ENCODE peak calls at places on chromosomes 2 and 18, in seven cellular contexts. J, Z, Y, D, O, C and Q are unnamed samples.

GRCh38 chr2:97758131-97758705 is 44.8 kb downstream of the ZAP70 start:
- DNase-seq in Y (peak), D (no peak), C (no peak), Z (peak), O (no peak), J (no peak), Q (no peak)

GRCh38 chr2:45331034-45331786 is 279.9 kb downstream of the SRBD1 start:
- DNase-seq in J (no peak), C (no peak), Y (no peak), Z (no peak), O (peak), D (peak), Q (no peak)

GRCh38 chr18:7172611-7173010 is 55.0 kb upstream of the LAMA1 start:
- DNase-seq in Y (peak), O (no peak), J (no peak), D (no peak), Z (peak), C (no peak), Q (no peak)

GRCh38 chr2:217650716-217651360 is 352.0 kb downstream of the TNS1 start:
- DNase-seq in Y (peak), D (peak), Z (peak), O (peak), C (peak), J (peak), Q (no peak)

GRCh38 chr2:186328848-186329247 is 157.2 kb upstream of the ZC3H15 start:
- DNase-seq in Z (no peak), D (no peak), Y (no peak), C (no peak), J (no peak), O (no peak), Q (no peak)

GRCh38 chr2:176675557-176676256 is 406.5 kb downstream of the MTX2 start:
- DNase-seq in Y (no peak), D (no peak), O (no peak), C (no peak), J (peak), Z (no peak), Q (no peak)

GRCh38 chr18:22348521-22349316 is 69.0 kb downstream of the CTAGE1 start:
- DNase-seq in O (peak), C (peak), Y (peak), D (peak), Z (peak), J (peak), Q (peak)

GRCh38 chr2:47223980-47224379 is 68.9 kb upstream of the STPG4 start:
- DNase-seq in O (no peak), D (no peak), Y (no peak), C (no peak), Z (peak), J (no peak), Q (no peak)

GRCh38 chr2:161905389-161906046 is 168.5 kb downstream of the DPP4 start:
- DNase-seq in J (no peak), O (peak), D (no peak), Z (peak), C (peak), Y (no peak), Q (no peak)

GRCh38 chr2:42722328-42723190 is 41.4 kb downstream of the OXER1 start:
- DNase-seq in D (peak), C (peak), Z (peak), Y (peak), J (peak), O (peak), Q (peak)

GRCh38 chr2:60555066-60555793 is 1.8 kb upstream of the BCL11A start:
- DNase-seq in Y (peak), Z (peak), O (peak), D (peak), J (peak), C (peak), Q (no peak)

GRCh38 chr2:50746526-50746925 is 285.4 kb downstream of the NRXN1 start:
- DNase-seq in J (peak), Y (no peak), C (peak), O (peak), Z (peak), D (peak), Q (no peak)

GRCh38 chr2:14815201-14815600 is 182.7 kb downstream of the LRATD1 start:
- DNase-seq in O (no peak), Y (no peak), D (no peak), J (no peak), Z (no peak), C (no peak), Q (no peak)

GRCh38 chr18:59549797-59550516 is 147.3 kb downstream of the CCBE1 start:
- DNase-seq in J (no peak), C (no peak), Y (peak), O (no peak), Z (no peak), D (peak), Q (no peak)

GRCh38 chr2:28997237-28997846 is 16.2 kb downstream of the TOGARAM2 start:
- DNase-seq in Y (peak), Z (peak), D (no peak), J (no peak), O (no peak), C (no peak), Q (no peak)

GRCh38 chr18:35732652-35733051 is 151.1 kb downstream of the GALNT1 start:
- DNase-seq in J (no peak), D (no peak), O (no peak), C (no peak), Y (no peak), Z (peak), Q (no peak)

GRCh38 chr18:3863006-3863405 is 413.0 kb downstream of the TGIF1 start:
- DNase-seq in Y (no peak), C (no peak), O (no peak), J (no peak), Z (no peak), D (no peak), Q (no peak)

GRCh38 chr2:64754587-64754986 is 100.9 kb upstream of the SERTAD2 start:
- DNase-seq in C (no peak), Y (no peak), O (no peak), D (no peak), Z (no peak), J (no peak), Q (no peak)

GRCh38 chr2:241768850-241769249 is 7.8 kb upstream of the GAL3ST2 start:
- DNase-seq in O (no peak), Y (peak), D (no peak), C (no peak), Z (no peak), J (no peak), Q (no peak)

GRCh38 chr18:54774423-54774822 is 53.9 kb upstream of the RAB27B start:
- DNase-seq in Y (peak), J (no peak), D (no peak), C (no peak), O (no peak), Z (peak), Q (no peak)

GRCh38 chr2:16128746-16129610 is 188.6 kb downstream of the MYCN start:
- DNase-seq in C (no peak), D (no peak), Z (no peak), Y (no peak), J (no peak), O (no peak), Q (no peak)

GRCh38 chr2:9813312-9814128 is 29.8 kb upstream of the TAF1B start:
- DNase-seq in C (peak), O (peak), D (peak), J (peak), Z (no peak), Y (peak), Q (peak)
- TF ChIP-seq CTCF in C (peak), O (peak), D (peak), J (peak), Z (peak), Y (peak), Q (peak)

DNA sequence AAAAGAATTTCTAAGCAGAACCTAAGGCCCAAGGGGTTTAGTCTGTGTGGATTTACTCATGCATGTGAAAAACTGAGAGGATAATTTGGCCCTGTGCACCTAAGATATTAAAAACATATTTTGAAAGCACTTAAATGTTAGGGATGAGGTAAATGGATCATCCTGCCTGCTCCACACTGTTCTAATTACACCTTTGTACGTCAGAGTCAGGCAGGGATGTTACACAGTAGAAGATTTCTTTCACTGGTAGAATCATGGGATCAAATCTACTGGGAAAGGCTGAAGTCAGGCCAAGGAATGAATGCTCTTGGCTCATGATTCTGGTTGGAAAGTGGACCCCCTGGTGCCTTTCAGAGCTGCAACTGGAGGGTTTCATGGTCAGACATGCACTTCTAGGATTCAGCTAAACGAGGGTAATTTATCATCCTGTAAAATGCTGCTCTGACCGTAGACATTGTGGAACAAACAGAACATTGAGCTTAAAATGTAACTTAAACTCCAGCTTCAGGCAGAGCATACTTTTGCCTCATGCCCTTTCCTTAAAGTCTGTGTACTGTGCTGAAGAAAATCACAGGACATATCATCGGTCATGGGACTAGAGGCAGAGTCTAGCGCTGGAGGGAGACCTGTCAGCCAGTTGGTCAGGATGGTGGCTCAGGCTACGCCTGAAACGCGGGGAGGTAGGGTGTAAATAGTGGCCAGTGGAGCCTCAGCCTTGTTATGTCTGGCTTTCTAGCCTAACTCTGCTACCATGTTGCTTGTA is 4.8 kb downstream of the KCNE4 start:
- DNase-seq in D (no peak), J (no peak), O (no peak), Y (no peak), Z (peak), C (no peak), Q (no peak)
- H3K27ac ChIP-seq in D (no peak), J (no peak), O (peak), Y (peak), Z (peak), C (no peak), Q (peak)

DNA sequence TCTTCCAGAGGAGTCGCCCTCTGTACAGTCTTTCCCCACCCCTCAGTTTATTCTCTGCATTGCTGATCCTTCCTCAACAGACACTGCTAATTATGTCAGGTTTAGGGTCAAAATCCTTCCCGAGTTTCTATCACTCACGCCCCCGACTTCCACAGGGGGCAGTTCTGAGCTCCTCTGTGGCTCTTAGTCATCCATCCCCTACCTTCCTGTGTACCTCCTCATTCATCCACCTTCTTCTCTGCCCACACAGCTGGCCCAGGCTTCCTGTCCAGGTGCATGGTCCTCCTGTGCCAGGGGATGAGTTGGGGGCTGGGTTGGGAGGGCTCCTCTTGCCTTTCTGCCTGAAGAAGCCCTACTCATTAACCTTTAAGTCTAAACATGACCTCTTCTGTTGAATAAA is 202.9 kb downstream of the ARL4C start:
- DNase-seq in D (no peak), J (no peak), C (no peak), Y (no peak), O (no peak), Z (no peak), Q (no peak)
- TF ChIP-seq CTCF in D (no peak), J (peak), C (no peak), Y (no peak), O (no peak), Z (no peak), Q (no peak)

GRCh38 chr18:5315838-5316237 is 20.3 kb upstream of the ZBTB14 start:
- DNase-seq in O (no peak), C (no peak), Z (no peak), D (no peak), J (no peak), Y (no peak), Q (no peak)
- H3K27ac ChIP-seq in O (no peak), C (no peak), Z (no peak), D (no peak), J (no peak), Y (no peak), Q (no peak)

GRCh38 chr2:137091704-137092103 is 326.4 kb downstream of the THSD7B start:
- DNase-seq in Y (no peak), O (no peak), D (no peak), Z (no peak), J (no peak), C (no peak), Q (no peak)

GRCh38 chr2:137093116-137093515 is 327.8 kb downstream of the THSD7B start:
- DNase-seq in D (no peak), Z (no peak), J (no peak), C (no peak), Y (no peak), O (no peak), Q (no peak)

GRCh38 chr2:137096187-137096586 is 330.8 kb downstream of the THSD7B start:
- DNase-seq in Y (no peak), D (no peak), Z (no peak), O (no peak), C (no peak), J (no peak), Q (no peak)

DNA sequence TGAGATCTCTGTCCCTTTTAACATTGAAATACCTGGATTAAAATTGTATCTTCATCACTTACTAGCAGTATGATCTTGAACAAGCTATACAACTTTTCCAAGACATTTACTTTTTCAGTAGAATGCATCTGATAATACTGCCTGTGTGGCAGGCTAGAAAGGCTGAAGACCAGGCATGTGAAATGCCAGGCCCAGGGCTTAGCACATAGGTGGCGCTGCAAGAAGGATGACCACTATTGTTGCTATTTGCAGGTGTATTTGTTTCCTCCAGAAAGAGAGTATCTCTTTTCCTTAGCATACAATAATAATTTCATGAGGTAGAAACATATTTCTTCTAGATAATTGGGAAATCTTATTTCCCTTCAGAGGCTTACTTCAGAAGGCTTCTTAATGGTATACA is 331.3 kb downstream of the THSD7B start:
- DNase-seq in C (no peak), Z (no peak), D (no peak), J (peak), O (no peak), Y (no peak), Q (no peak)
- TF ChIP-seq CTCF in C (no peak), Z (no peak), D (no peak), J (peak), O (no peak), Y (peak), Q (no peak)

DNA sequence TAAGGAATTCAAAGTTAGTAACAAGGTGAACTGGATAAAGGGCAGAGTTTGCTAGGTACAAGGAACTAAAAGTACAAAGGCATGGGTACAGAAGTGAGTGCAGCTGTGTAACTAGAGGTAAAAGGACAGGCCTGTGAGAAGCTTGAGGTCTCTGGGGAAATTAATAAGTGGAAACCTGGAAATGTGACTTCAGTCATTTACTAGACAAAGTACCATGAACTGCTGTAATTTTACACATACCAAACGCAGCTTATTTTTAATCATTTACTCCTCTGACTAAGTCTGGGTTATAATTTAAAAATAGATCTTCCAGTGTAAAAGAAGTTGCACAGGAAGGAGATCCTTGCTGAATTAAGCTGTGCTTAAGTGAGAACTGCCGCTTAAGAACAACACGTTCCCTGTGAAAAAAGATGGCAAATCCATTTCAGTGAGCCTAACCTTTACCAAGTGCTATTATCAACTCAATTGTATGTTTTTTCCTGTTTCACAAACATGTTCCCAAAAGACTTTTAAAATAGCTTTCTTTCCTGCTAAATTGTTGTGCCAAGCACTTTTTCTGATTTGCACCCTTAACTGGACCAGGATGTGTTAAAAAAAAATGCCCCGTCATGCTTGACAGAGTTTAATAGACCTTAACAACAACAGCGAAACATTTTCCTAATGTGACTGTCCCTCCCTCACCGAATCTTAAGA is 44.3 kb downstream of the CALCRL start:
- DNase-seq in C (no peak), J (no peak), Z (peak), Y (no peak), D (no peak), O (peak), Q (no peak)
- H3K27ac ChIP-seq in C (no peak), J (no peak), Z (no peak), Y (peak), D (peak), O (peak), Q (peak)

GRCh38 chr2:74864728-74865722 is 31.1 kb downstream of the HK2 start:
- DNase-seq in Y (peak), C (peak), O (no peak), J (no peak), D (no peak), Z (peak), Q (no peak)
- TF ChIP-seq CTCF in Y (peak), C (no peak), O (no peak), J (no peak), D (no peak), Z (no peak), Q (no peak)